ENCODE peak calls at places on chromosomes 12 and 14, in nine cellular contexts. One of them, this sample, is unnamed.

GRCh38 chr14:61927521-61927920 is 165.3 kb downstream of the SNAPC1 start:
- DNase-seq in NCI-H510A: no peak
- DNase-seq in caudate nucleus: no peak
- DNase-seq in A172: peak
- DNase-seq in ovary: no peak
- DNase-seq in activated CD4-positive, alpha-beta T cell treated with anti-CD3 and anti-CD28 coated beads, Interleukin-2, amount 50 U/mL, for 1 hour: no peak
- DNase-seq in tibial artery: no peak
- DNase-seq in WTC11: no peak
- DNase-seq in stimulated activated CD8-positive, alpha-beta memory T cell treated with anti-CD3 and anti-CD28 coated beads, Interleukin-12 subunit alpha, Interleukin-12 subunit beta, amount 100 ng/mL, for 4 hours: no peak
- DNase-seq in this sample: no peak

GRCh38 chr12:34403706-34404376 is 381.5 kb downstream of the ALG10 start:
- DNase-seq in stimulated activated CD8-positive, alpha-beta memory T cell treated with anti-CD3 and anti-CD28 coated beads, Interleukin-12 subunit alpha, Interleukin-12 subunit beta, amount 100 ng/mL, for 4 hours: no peak
- DNase-seq in caudate nucleus: no peak
- DNase-seq in ovary: peak
- DNase-seq in WTC11: peak
- DNase-seq in activated CD4-positive, alpha-beta T cell treated with anti-CD3 and anti-CD28 coated beads, Interleukin-2, amount 50 U/mL, for 1 hour: no peak
- DNase-seq in A172: no peak
- DNase-seq in NCI-H510A: no peak
- DNase-seq in tibial artery: peak
- DNase-seq in this sample: peak

GRCh38 chr12:79073506-79073905 is 208.9 kb downstream of the SYT1 start:
- DNase-seq in stimulated activated CD8-positive, alpha-beta memory T cell treated with anti-CD3 and anti-CD28 coated beads, Interleukin-12 subunit alpha, Interleukin-12 subunit beta, amount 100 ng/mL, for 4 hours: no peak
- DNase-seq in tibial artery: no peak
- DNase-seq in caudate nucleus: no peak
- DNase-seq in WTC11: no peak
- DNase-seq in A172: no peak
- DNase-seq in activated CD4-positive, alpha-beta T cell treated with anti-CD3 and anti-CD28 coated beads, Interleukin-2, amount 50 U/mL, for 1 hour: no peak
- DNase-seq in NCI-H510A: no peak
- DNase-seq in ovary: no peak
- DNase-seq in this sample: no peak

GRCh38 chr12:93563807-93564538 is 8.5 kb upstream of the SOCS2 start:
- DNase-seq in tibial artery: no peak
- DNase-seq in stimulated activated CD8-positive, alpha-beta memory T cell treated with anti-CD3 and anti-CD28 coated beads, Interleukin-12 subunit alpha, Interleukin-12 subunit beta, amount 100 ng/mL, for 4 hours: no peak
- DNase-seq in WTC11: no peak
- DNase-seq in caudate nucleus: no peak
- DNase-seq in A172: peak
- DNase-seq in NCI-H510A: no peak
- DNase-seq in activated CD4-positive, alpha-beta T cell treated with anti-CD3 and anti-CD28 coated beads, Interleukin-2, amount 50 U/mL, for 1 hour: no peak
- DNase-seq in ovary: no peak
- DNase-seq in this sample: no peak

GRCh38 chr14:63893701-63894458 is 41.1 kb downstream of the SYNE2 start:
- DNase-seq in WTC11: no peak
- DNase-seq in NCI-H510A: no peak
- DNase-seq in ovary: peak
- DNase-seq in stimulated activated CD8-positive, alpha-beta memory T cell treated with anti-CD3 and anti-CD28 coated beads, Interleukin-12 subunit alpha, Interleukin-12 subunit beta, amount 100 ng/mL, for 4 hours: no peak
- DNase-seq in caudate nucleus: no peak
- DNase-seq in A172: peak
- DNase-seq in activated CD4-positive, alpha-beta T cell treated with anti-CD3 and anti-CD28 coated beads, Interleukin-2, amount 50 U/mL, for 1 hour: no peak
- DNase-seq in tibial artery: peak
- DNase-seq in this sample: peak

GRCh38 chr12:129607293-129607692 is 296.5 kb downstream of the TMEM132D start:
- DNase-seq in A172: peak
- DNase-seq in WTC11: no peak
- DNase-seq in tibial artery: no peak
- DNase-seq in NCI-H510A: no peak
- DNase-seq in stimulated activated CD8-positive, alpha-beta memory T cell treated with anti-CD3 and anti-CD28 coated beads, Interleukin-12 subunit alpha, Interleukin-12 subunit beta, amount 100 ng/mL, for 4 hours: no peak
- DNase-seq in caudate nucleus: no peak
- DNase-seq in activated CD4-positive, alpha-beta T cell treated with anti-CD3 and anti-CD28 coated beads, Interleukin-2, amount 50 U/mL, for 1 hour: no peak
- DNase-seq in ovary: no peak
- DNase-seq in this sample: no peak

GRCh38 chr14:89618821-89619551 is 202.0 kb upstream of the FOXN3 start:
- DNase-seq in A172: no peak
- DNase-seq in ovary: peak
- DNase-seq in NCI-H510A: peak
- DNase-seq in caudate nucleus: no peak
- DNase-seq in activated CD4-positive, alpha-beta T cell treated with anti-CD3 and anti-CD28 coated beads, Interleukin-2, amount 50 U/mL, for 1 hour: peak
- DNase-seq in tibial artery: peak
- DNase-seq in WTC11: peak
- DNase-seq in stimulated activated CD8-positive, alpha-beta memory T cell treated with anti-CD3 and anti-CD28 coated beads, Interleukin-12 subunit alpha, Interleukin-12 subunit beta, amount 100 ng/mL, for 4 hours: peak
- DNase-seq in this sample: peak

GRCh38 chr12:123934829-123935228 is 37.8 kb downstream of the CCDC92 start:
- DNase-seq in caudate nucleus: no peak
- DNase-seq in A172: peak
- DNase-seq in activated CD4-positive, alpha-beta T cell treated with anti-CD3 and anti-CD28 coated beads, Interleukin-2, amount 50 U/mL, for 1 hour: no peak
- DNase-seq in tibial artery: no peak
- DNase-seq in WTC11: no peak
- DNase-seq in ovary: no peak
- DNase-seq in NCI-H510A: no peak
- DNase-seq in stimulated activated CD8-positive, alpha-beta memory T cell treated with anti-CD3 and anti-CD28 coated beads, Interleukin-12 subunit alpha, Interleukin-12 subunit beta, amount 100 ng/mL, for 4 hours: no peak
- DNase-seq in this sample: peak

GRCh38 chr12:70334742-70335141 is 31.3 kb upstream of the KCNMB4 start:
- DNase-seq in tibial artery: no peak
- DNase-seq in stimulated activated CD8-positive, alpha-beta memory T cell treated with anti-CD3 and anti-CD28 coated beads, Interleukin-12 subunit alpha, Interleukin-12 subunit beta, amount 100 ng/mL, for 4 hours: no peak
- DNase-seq in ovary: no peak
- DNase-seq in A172: no peak
- DNase-seq in caudate nucleus: no peak
- DNase-seq in WTC11: no peak
- DNase-seq in NCI-H510A: no peak
- DNase-seq in activated CD4-positive, alpha-beta T cell treated with anti-CD3 and anti-CD28 coated beads, Interleukin-2, amount 50 U/mL, for 1 hour: no peak
- DNase-seq in this sample: peak

GRCh38 chr12:98260276-98260675 is 255.1 kb upstream of the TMPO start:
- DNase-seq in stimulated activated CD8-positive, alpha-beta memory T cell treated with anti-CD3 and anti-CD28 coated beads, Interleukin-12 subunit alpha, Interleukin-12 subunit beta, amount 100 ng/mL, for 4 hours: no peak
- DNase-seq in activated CD4-positive, alpha-beta T cell treated with anti-CD3 and anti-CD28 coated beads, Interleukin-2, amount 50 U/mL, for 1 hour: no peak
- DNase-seq in A172: no peak
- DNase-seq in tibial artery: no peak
- DNase-seq in ovary: no peak
- DNase-seq in NCI-H510A: no peak
- DNase-seq in caudate nucleus: no peak
- DNase-seq in WTC11: no peak
- DNase-seq in this sample: no peak

GRCh38 chr12:111024205-111024794 is 103.9 kb upstream of the MYL2 start:
- DNase-seq in ovary: no peak
- DNase-seq in A172: peak
- DNase-seq in WTC11: peak
- DNase-seq in tibial artery: no peak
- DNase-seq in stimulated activated CD8-positive, alpha-beta memory T cell treated with anti-CD3 and anti-CD28 coated beads, Interleukin-12 subunit alpha, Interleukin-12 subunit beta, amount 100 ng/mL, for 4 hours: peak
- DNase-seq in caudate nucleus: no peak
- DNase-seq in activated CD4-positive, alpha-beta T cell treated with anti-CD3 and anti-CD28 coated beads, Interleukin-2, amount 50 U/mL, for 1 hour: peak
- DNase-seq in NCI-H510A: no peak
- DNase-seq in this sample: no peak

GRCh38 chr12:28446031-28446430 is 255.8 kb downstream of the CCDC91 start:
- DNase-seq in NCI-H510A: no peak
- DNase-seq in tibial artery: no peak
- DNase-seq in activated CD4-positive, alpha-beta T cell treated with anti-CD3 and anti-CD28 coated beads, Interleukin-2, amount 50 U/mL, for 1 hour: no peak
- DNase-seq in caudate nucleus: no peak
- DNase-seq in WTC11: no peak
- DNase-seq in ovary: no peak
- DNase-seq in A172: no peak
- DNase-seq in stimulated activated CD8-positive, alpha-beta memory T cell treated with anti-CD3 and anti-CD28 coated beads, Interleukin-12 subunit alpha, Interleukin-12 subunit beta, amount 100 ng/mL, for 4 hours: no peak
- DNase-seq in this sample: no peak

GRCh38 chr12:99200711-99201384 is 446.7 kb upstream of the GARIN6 start:
- DNase-seq in ovary: no peak
- DNase-seq in WTC11: no peak
- DNase-seq in A172: no peak
- DNase-seq in caudate nucleus: no peak
- DNase-seq in stimulated activated CD8-positive, alpha-beta memory T cell treated with anti-CD3 and anti-CD28 coated beads, Interleukin-12 subunit alpha, Interleukin-12 subunit beta, amount 100 ng/mL, for 4 hours: no peak
- DNase-seq in activated CD4-positive, alpha-beta T cell treated with anti-CD3 and anti-CD28 coated beads, Interleukin-2, amount 50 U/mL, for 1 hour: no peak
- DNase-seq in tibial artery: no peak
- DNase-seq in NCI-H510A: no peak
- DNase-seq in this sample: no peak

GRCh38 chr12:3600039-3600720 is 109.2 kb downstream of the PRMT8 start:
- DNase-seq in stimulated activated CD8-positive, alpha-beta memory T cell treated with anti-CD3 and anti-CD28 coated beads, Interleukin-12 subunit alpha, Interleukin-12 subunit beta, amount 100 ng/mL, for 4 hours: no peak
- DNase-seq in caudate nucleus: no peak
- DNase-seq in activated CD4-positive, alpha-beta T cell treated with anti-CD3 and anti-CD28 coated beads, Interleukin-2, amount 50 U/mL, for 1 hour: no peak
- DNase-seq in NCI-H510A: no peak
- DNase-seq in tibial artery: no peak
- DNase-seq in A172: no peak
- DNase-seq in ovary: no peak
- DNase-seq in WTC11: no peak
- DNase-seq in this sample: peak

GRCh38 chr14:24279301-24280186 is 8.1 kb upstream of the RABGGTA start:
- DNase-seq in activated CD4-positive, alpha-beta T cell treated with anti-CD3 and anti-CD28 coated beads, Interleukin-2, amount 50 U/mL, for 1 hour: peak
- DNase-seq in caudate nucleus: no peak
- DNase-seq in stimulated activated CD8-positive, alpha-beta memory T cell treated with anti-CD3 and anti-CD28 coated beads, Interleukin-12 subunit alpha, Interleukin-12 subunit beta, amount 100 ng/mL, for 4 hours: no peak
- DNase-seq in A172: no peak
- DNase-seq in WTC11: no peak
- DNase-seq in tibial artery: no peak
- DNase-seq in ovary: no peak
- DNase-seq in NCI-H510A: no peak
- DNase-seq in this sample: no peak

GRCh38 chr12:6960291-6961277 is 9.4 kb downstream of the PTPN6 start:
- DNase-seq in caudate nucleus: no peak
- DNase-seq in tibial artery: peak
- DNase-seq in NCI-H510A: no peak
- DNase-seq in stimulated activated CD8-positive, alpha-beta memory T cell treated with anti-CD3 and anti-CD28 coated beads, Interleukin-12 subunit alpha, Interleukin-12 subunit beta, amount 100 ng/mL, for 4 hours: no peak
- DNase-seq in WTC11: no peak
- DNase-seq in A172: no peak
- DNase-seq in ovary: peak
- DNase-seq in activated CD4-positive, alpha-beta T cell treated with anti-CD3 and anti-CD28 coated beads, Interleukin-2, amount 50 U/mL, for 1 hour: no peak
- DNase-seq in this sample: peak

GRCh38 chr12:108335349-108336119 is 3.6 kb downstream of the CMKLR1 start:
- DNase-seq in stimulated activated CD8-positive, alpha-beta memory T cell treated with anti-CD3 and anti-CD28 coated beads, Interleukin-12 subunit alpha, Interleukin-12 subunit beta, amount 100 ng/mL, for 4 hours: no peak
- DNase-seq in activated CD4-positive, alpha-beta T cell treated with anti-CD3 and anti-CD28 coated beads, Interleukin-2, amount 50 U/mL, for 1 hour: no peak
- DNase-seq in ovary: no peak
- DNase-seq in A172: no peak
- DNase-seq in tibial artery: peak
- DNase-seq in WTC11: no peak
- DNase-seq in caudate nucleus: no peak
- DNase-seq in NCI-H510A: no peak
- DNase-seq in this sample: no peak

GRCh38 chr12:3537916-3538690 is 47.1 kb downstream of the PRMT8 start:
- DNase-seq in ovary: no peak
- DNase-seq in activated CD4-positive, alpha-beta T cell treated with anti-CD3 and anti-CD28 coated beads, Interleukin-2, amount 50 U/mL, for 1 hour: no peak
- DNase-seq in caudate nucleus: no peak
- DNase-seq in WTC11: no peak
- DNase-seq in NCI-H510A: peak
- DNase-seq in tibial artery: no peak
- DNase-seq in A172: no peak
- DNase-seq in stimulated activated CD8-positive, alpha-beta memory T cell treated with anti-CD3 and anti-CD28 coated beads, Interleukin-12 subunit alpha, Interleukin-12 subunit beta, amount 100 ng/mL, for 4 hours: no peak
- DNase-seq in this sample: no peak

GRCh38 chr14:88868558-88869159 is 44.2 kb downstream of the TTC8 start:
- DNase-seq in A172: peak
- DNase-seq in WTC11: no peak
- DNase-seq in activated CD4-positive, alpha-beta T cell treated with anti-CD3 and anti-CD28 coated beads, Interleukin-2, amount 50 U/mL, for 1 hour: no peak
- DNase-seq in tibial artery: no peak
- DNase-seq in caudate nucleus: no peak
- DNase-seq in ovary: no peak
- DNase-seq in NCI-H510A: peak
- DNase-seq in stimulated activated CD8-positive, alpha-beta memory T cell treated with anti-CD3 and anti-CD28 coated beads, Interleukin-12 subunit alpha, Interleukin-12 subunit beta, amount 100 ng/mL, for 4 hours: no peak
- DNase-seq in this sample: no peak

GRCh38 chr12:15276088-15276698 is 46.1 kb upstream of the PTPRO start:
- DNase-seq in activated CD4-positive, alpha-beta T cell treated with anti-CD3 and anti-CD28 coated beads, Interleukin-2, amount 50 U/mL, for 1 hour: no peak
- DNase-seq in tibial artery: no peak
- DNase-seq in WTC11: no peak
- DNase-seq in caudate nucleus: no peak
- DNase-seq in A172: peak
- DNase-seq in NCI-H510A: no peak
- DNase-seq in stimulated activated CD8-positive, alpha-beta memory T cell treated with anti-CD3 and anti-CD28 coated beads, Interleukin-12 subunit alpha, Interleukin-12 subunit beta, amount 100 ng/mL, for 4 hours: no peak
- DNase-seq in ovary: no peak
- DNase-seq in this sample: no peak

GRCh38 chr12:1830981-1831930 is 10.9 kb downstream of the LRTM2 start:
- DNase-seq in WTC11: peak
- DNase-seq in activated CD4-positive, alpha-beta T cell treated with anti-CD3 and anti-CD28 coated beads, Interleukin-2, amount 50 U/mL, for 1 hour: no peak
- DNase-seq in A172: no peak
- DNase-seq in NCI-H510A: peak
- DNase-seq in stimulated activated CD8-positive, alpha-beta memory T cell treated with anti-CD3 and anti-CD28 coated beads, Interleukin-12 subunit alpha, Interleukin-12 subunit beta, amount 100 ng/mL, for 4 hours: no peak
- DNase-seq in caudate nucleus: no peak
- DNase-seq in tibial artery: no peak
- DNase-seq in ovary: peak
- DNase-seq in this sample: peak

GRCh38 chr14:103770902-103771301 is 55.3 kb downstream of the ZFYVE21 start:
- DNase-seq in A172: no peak
- DNase-seq in tibial artery: no peak
- DNase-seq in activated CD4-positive, alpha-beta T cell treated with anti-CD3 and anti-CD28 coated beads, Interleukin-2, amount 50 U/mL, for 1 hour: no peak
- DNase-seq in WTC11: no peak
- DNase-seq in stimulated activated CD8-positive, alpha-beta memory T cell treated with anti-CD3 and anti-CD28 coated beads, Interleukin-12 subunit alpha, Interleukin-12 subunit beta, amount 100 ng/mL, for 4 hours: no peak
- DNase-seq in NCI-H510A: no peak
- DNase-seq in ovary: no peak
- DNase-seq in caudate nucleus: no peak
- DNase-seq in this sample: no peak

GRCh38 chr14:50677527-50678063 is 9.5 kb upstream of the SAV1 start:
- DNase-seq in caudate nucleus: no peak
- DNase-seq in tibial artery: no peak
- DNase-seq in A172: peak
- DNase-seq in ovary: no peak
- DNase-seq in activated CD4-positive, alpha-beta T cell treated with anti-CD3 and anti-CD28 coated beads, Interleukin-2, amount 50 U/mL, for 1 hour: no peak
- DNase-seq in stimulated activated CD8-positive, alpha-beta memory T cell treated with anti-CD3 and anti-CD28 coated beads, Interleukin-12 subunit alpha, Interleukin-12 subunit beta, amount 100 ng/mL, for 4 hours: no peak
- DNase-seq in WTC11: no peak
- DNase-seq in NCI-H510A: no peak
- DNase-seq in this sample: no peak

GRCh38 chr14:94100847-94101246 is 9.7 kb upstream of the IFI27 start:
- DNase-seq in stimulated activated CD8-positive, alpha-beta memory T cell treated with anti-CD3 and anti-CD28 coated beads, Interleukin-12 subunit alpha, Interleukin-12 subunit beta, amount 100 ng/mL, for 4 hours: no peak
- DNase-seq in activated CD4-positive, alpha-beta T cell treated with anti-CD3 and anti-CD28 coated beads, Interleukin-2, amount 50 U/mL, for 1 hour: no peak
- DNase-seq in NCI-H510A: no peak
- DNase-seq in caudate nucleus: no peak
- DNase-seq in ovary: no peak
- DNase-seq in WTC11: no peak
- DNase-seq in A172: peak
- DNase-seq in tibial artery: no peak
- DNase-seq in this sample: no peak

GRCh38 chr12:25904442-25904841 is 54.0 kb upstream of the RASSF8 start:
- DNase-seq in stimulated activated CD8-positive, alpha-beta memory T cell treated with anti-CD3 and anti-CD28 coated beads, Interleukin-12 subunit alpha, Interleukin-12 subunit beta, amount 100 ng/mL, for 4 hours: no peak
- DNase-seq in WTC11: no peak
- DNase-seq in A172: no peak
- DNase-seq in NCI-H510A: no peak
- DNase-seq in caudate nucleus: no peak
- DNase-seq in tibial artery: no peak
- DNase-seq in ovary: no peak
- DNase-seq in activated CD4-positive, alpha-beta T cell treated with anti-CD3 and anti-CD28 coated beads, Interleukin-2, amount 50 U/mL, for 1 hour: no peak
- DNase-seq in this sample: no peak

GRCh38 chr14:63551338-63551737 is 8.2 kb upstream of the PPP2R5E start:
- DNase-seq in A172: peak
- DNase-seq in WTC11: no peak
- DNase-seq in activated CD4-positive, alpha-beta T cell treated with anti-CD3 and anti-CD28 coated beads, Interleukin-2, amount 50 U/mL, for 1 hour: no peak
- DNase-seq in caudate nucleus: no peak
- DNase-seq in ovary: no peak
- DNase-seq in stimulated activated CD8-positive, alpha-beta memory T cell treated with anti-CD3 and anti-CD28 coated beads, Interleukin-12 subunit alpha, Interleukin-12 subunit beta, amount 100 ng/mL, for 4 hours: no peak
- DNase-seq in tibial artery: no peak
- DNase-seq in NCI-H510A: no peak
- DNase-seq in this sample: no peak

GRCh38 chr12:45909041-45909713 is 81.2 kb downstream of the SCAF11 start:
- DNase-seq in stimulated activated CD8-positive, alpha-beta memory T cell treated with anti-CD3 and anti-CD28 coated beads, Interleukin-12 subunit alpha, Interleukin-12 subunit beta, amount 100 ng/mL, for 4 hours: no peak
- DNase-seq in tibial artery: no peak
- DNase-seq in A172: no peak
- DNase-seq in WTC11: no peak
- DNase-seq in ovary: no peak
- DNase-seq in activated CD4-positive, alpha-beta T cell treated with anti-CD3 and anti-CD28 coated beads, Interleukin-2, amount 50 U/mL, for 1 hour: no peak
- DNase-seq in caudate nucleus: no peak
- DNase-seq in NCI-H510A: no peak
- DNase-seq in this sample: no peak

GRCh38 chr12:60101715-60102114 is 505.9 kb downstream of the SLC16A7 start:
- DNase-seq in stimulated activated CD8-positive, alpha-beta memory T cell treated with anti-CD3 and anti-CD28 coated beads, Interleukin-12 subunit alpha, Interleukin-12 subunit beta, amount 100 ng/mL, for 4 hours: no peak
- DNase-seq in activated CD4-positive, alpha-beta T cell treated with anti-CD3 and anti-CD28 coated beads, Interleukin-2, amount 50 U/mL, for 1 hour: no peak
- DNase-seq in WTC11: no peak
- DNase-seq in tibial artery: no peak
- DNase-seq in A172: peak
- DNase-seq in ovary: no peak
- DNase-seq in caudate nucleus: no peak
- DNase-seq in NCI-H510A: no peak
- DNase-seq in this sample: no peak

GRCh38 chr12:131194166-131194565 is 240.5 kb downstream of the ADGRD1 start:
- DNase-seq in WTC11: no peak
- DNase-seq in activated CD4-positive, alpha-beta T cell treated with anti-CD3 and anti-CD28 coated beads, Interleukin-2, amount 50 U/mL, for 1 hour: no peak
- DNase-seq in tibial artery: no peak
- DNase-seq in stimulated activated CD8-positive, alpha-beta memory T cell treated with anti-CD3 and anti-CD28 coated beads, Interleukin-12 subunit alpha, Interleukin-12 subunit beta, amount 100 ng/mL, for 4 hours: no peak
- DNase-seq in caudate nucleus: no peak
- DNase-seq in ovary: no peak
- DNase-seq in NCI-H510A: no peak
- DNase-seq in A172: no peak
- DNase-seq in this sample: no peak

GRCh38 chr14:92651793-92652382 is 96.5 kb downstream of the LGMN start:
- DNase-seq in tibial artery: peak
- DNase-seq in stimulated activated CD8-positive, alpha-beta memory T cell treated with anti-CD3 and anti-CD28 coated beads, Interleukin-12 subunit alpha, Interleukin-12 subunit beta, amount 100 ng/mL, for 4 hours: no peak
- DNase-seq in activated CD4-positive, alpha-beta T cell treated with anti-CD3 and anti-CD28 coated beads, Interleukin-2, amount 50 U/mL, for 1 hour: peak
- DNase-seq in WTC11: no peak
- DNase-seq in caudate nucleus: no peak
- DNase-seq in NCI-H510A: no peak
- DNase-seq in ovary: no peak
- DNase-seq in A172: no peak
- DNase-seq in this sample: peak

GRCh38 chr12:26239127-26239500 is 43.7 kb downstream of the SSPN start:
- DNase-seq in tibial artery: no peak
- DNase-seq in NCI-H510A: no peak
- DNase-seq in WTC11: no peak
- DNase-seq in caudate nucleus: no peak
- DNase-seq in activated CD4-positive, alpha-beta T cell treated with anti-CD3 and anti-CD28 coated beads, Interleukin-2, amount 50 U/mL, for 1 hour: no peak
- DNase-seq in stimulated activated CD8-positive, alpha-beta memory T cell treated with anti-CD3 and anti-CD28 coated beads, Interleukin-12 subunit alpha, Interleukin-12 subunit beta, amount 100 ng/mL, for 4 hours: no peak
- DNase-seq in A172: no peak
- DNase-seq in ovary: no peak
- DNase-seq in this sample: no peak

This sample was measured in posterior vena cava.